ENCODE peak calls at places on chromosomes 5 and 9, in five cellular contexts. One of them, this sample, is unnamed.

GRCh38 chr9:110932883-110933282 is 105.4 kb downstream of the LPAR1 start:
- DNase-seq in neuronal stem cell: no peak
- DNase-seq in H9: no peak
- DNase-seq in IMR-90: no peak
- DNase-seq in H1: no peak
- DNase-seq in this sample: no peak

GRCh38 chr5:96661101-96661840 is 905 bp upstream of the CAST start:
- DNase-seq in neuronal stem cell: peak
- DNase-seq in IMR-90: peak
- DNase-seq in H9: no peak
- DNase-seq in H1: no peak
- DNase-seq in this sample: peak

GRCh38 chr9:23850242-23851023 is 24.4 kb upstream of the ELAVL2 start:
- DNase-seq in IMR-90: no peak
- DNase-seq in H9: peak
- DNase-seq in neuronal stem cell: peak
- DNase-seq in H1: no peak
- DNase-seq in this sample: peak

GRCh38 chr9:136451221-136451877 is 11.7 kb upstream of the INPP5E start:
- DNase-seq in IMR-90: no peak
- DNase-seq in neuronal stem cell: no peak
- DNase-seq in H9: no peak
- DNase-seq in H1: no peak
- DNase-seq in this sample: no peak

GRCh38 chr5:64678400-64678799 is 11.9 kb upstream of the SHISAL2B start:
- DNase-seq in H1: no peak
- DNase-seq in IMR-90: no peak
- DNase-seq in neuronal stem cell: no peak
- DNase-seq in H9: no peak
- DNase-seq in this sample: no peak

GRCh38 chr9:135746565-135746964 is 44.6 kb downstream of the KCNT1 start:
- DNase-seq in H1: no peak
- DNase-seq in IMR-90: no peak
- DNase-seq in neuronal stem cell: no peak
- DNase-seq in H9: no peak
- DNase-seq in this sample: no peak

GRCh38 chr9:79292731-79293280 is 279.0 kb upstream of the TLE4 start:
- DNase-seq in neuronal stem cell: no peak
- DNase-seq in H9: no peak
- DNase-seq in H1: no peak
- DNase-seq in IMR-90: no peak
- DNase-seq in this sample: no peak

GRCh38 chr5:19605846-19606407 is 382.1 kb downstream of the CDH18 start:
- DNase-seq in IMR-90: no peak
- DNase-seq in neuronal stem cell: no peak
- DNase-seq in H9: no peak
- DNase-seq in H1: no peak
- DNase-seq in this sample: no peak

GRCh38 chr9:132609829-132610228 is 27.4 kb downstream of the BARHL1 start:
- DNase-seq in H1: no peak
- DNase-seq in IMR-90: peak
- DNase-seq in H9: no peak
- DNase-seq in neuronal stem cell: no peak
- DNase-seq in this sample: peak

GRCh38 chr5:179906795-179907569 is 715 bp downstream of the TBC1D9B start:
- DNase-seq in H1: no peak
- DNase-seq in IMR-90: peak
- DNase-seq in H9: peak
- DNase-seq in neuronal stem cell: no peak
- DNase-seq in this sample: peak

GRCh38 chr9:18822850-18823249 is 210.2 kb downstream of the SAXO1 start:
- DNase-seq in H9: no peak
- DNase-seq in IMR-90: no peak
- DNase-seq in neuronal stem cell: no peak
- DNase-seq in H1: no peak
- DNase-seq in this sample: no peak
- H2BK15ac ChIP-seq in H9: no peak
- H2BK15ac ChIP-seq in IMR-90: no peak
- H2BK15ac ChIP-seq in neuronal stem cell: no peak
- H2BK15ac ChIP-seq in H1: no peak
- H2BK15ac ChIP-seq in this sample: no peak

GRCh38 chr5:108672639-108673038 is 75.1 kb upstream of the FER start:
- DNase-seq in IMR-90: no peak
- DNase-seq in H1: no peak
- DNase-seq in neuronal stem cell: no peak
- DNase-seq in H9: no peak
- DNase-seq in this sample: no peak

GRCh38 chr5:108669493-108669892 is 78.2 kb upstream of the FER start:
- DNase-seq in H9: no peak
- DNase-seq in IMR-90: no peak
- DNase-seq in neuronal stem cell: no peak
- DNase-seq in H1: no peak
- DNase-seq in this sample: no peak

GRCh38 chr5:108670591-108671335 is 76.9 kb upstream of the FER start:
- DNase-seq in H9: no peak
- DNase-seq in H1: no peak
- DNase-seq in neuronal stem cell: no peak
- DNase-seq in IMR-90: no peak
- DNase-seq in this sample: no peak
- H2AFZ ChIP-seq in H9: no peak
- H2AFZ ChIP-seq in H1: no peak
- H2AFZ ChIP-seq in neuronal stem cell: peak
- H2AFZ ChIP-seq in IMR-90: no peak
- H2AFZ ChIP-seq in this sample: no peak

GRCh38 chr9:119043996-119044395 is 325.2 kb downstream of the BRINP1 start:
- DNase-seq in H1: no peak
- DNase-seq in IMR-90: no peak
- DNase-seq in H9: no peak
- DNase-seq in neuronal stem cell: no peak
- DNase-seq in this sample: no peak
- H2BK15ac ChIP-seq in H1: no peak
- H2BK15ac ChIP-seq in IMR-90: no peak
- H2BK15ac ChIP-seq in H9: no peak
- H2BK15ac ChIP-seq in neuronal stem cell: no peak
- H2BK15ac ChIP-seq in this sample: no peak

GRCh38 chr5:77282337-77283027 is 72.0 kb downstream of the PDE8B start:
- DNase-seq in H1: no peak
- DNase-seq in IMR-90: peak
- DNase-seq in H9: peak
- DNase-seq in neuronal stem cell: no peak
- DNase-seq in this sample: no peak
- H2AFZ ChIP-seq in H1: no peak
- H2AFZ ChIP-seq in IMR-90: peak
- H2AFZ ChIP-seq in H9: no peak
- H2AFZ ChIP-seq in neuronal stem cell: no peak
- H2AFZ ChIP-seq in this sample: no peak

DNA sequence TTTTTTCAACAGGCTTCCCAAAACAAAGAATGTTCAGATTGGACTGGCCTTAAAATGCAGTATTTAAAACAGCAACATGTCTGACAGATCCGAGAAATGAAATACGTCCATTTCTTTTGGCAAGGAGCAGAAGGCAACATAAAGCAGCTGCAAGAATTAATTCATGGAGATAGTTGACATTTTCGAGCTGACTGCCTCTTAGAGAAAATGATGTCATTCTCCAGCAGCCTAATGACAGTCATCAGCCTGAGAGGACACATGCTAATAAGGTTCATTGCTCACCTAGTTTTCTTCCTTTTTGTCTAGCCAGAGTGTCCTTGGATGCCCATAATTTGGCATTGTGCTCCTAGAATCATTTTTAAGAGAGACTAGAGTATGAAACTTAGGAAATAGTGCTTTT is 232.3 kb upstream of the SEMA6A start:
- DNase-seq in H1: no peak
- DNase-seq in neuronal stem cell: no peak
- DNase-seq in H9: no peak
- DNase-seq in IMR-90: no peak
- DNase-seq in this sample: no peak
- H2BK15ac ChIP-seq in H1: no peak
- H2BK15ac ChIP-seq in neuronal stem cell: no peak
- H2BK15ac ChIP-seq in H9: no peak
- H2BK15ac ChIP-seq in IMR-90: no peak
- H2BK15ac ChIP-seq in this sample: no peak

GRCh38 chr5:177129206-177129605 is 4.4 kb upstream of the NSD1 start:
- DNase-seq in H1: no peak
- DNase-seq in H9: no peak
- DNase-seq in neuronal stem cell: no peak
- DNase-seq in IMR-90: no peak
- DNase-seq in this sample: no peak
- H2AFZ ChIP-seq in H1: no peak
- H2AFZ ChIP-seq in H9: no peak
- H2AFZ ChIP-seq in neuronal stem cell: no peak
- H2AFZ ChIP-seq in IMR-90: peak
- H2AFZ ChIP-seq in this sample: no peak

This sample was measured in mesenchymal stem cell.